ENCODE peak calls at places on chromosomes 12 and 14, in five cellular contexts. P is foreskin fibroblast, B is fibroblast of lung, L is ascending aorta, G is HL-60. Z is an unnamed sample.

GRCh38 chr14:33714527-33715222 is 236.2 kb downstream of the EGLN3 start:
- DNase-seq in G (no peak), L (no peak), P (peak), B (peak), Z (no peak)

GRCh38 chr12:109827080-109827479 is 6.1 kb downstream of the TRPV4 start:
- DNase-seq in P (no peak), L (no peak), G (no peak), B (no peak), Z (no peak)

GRCh38 chr14:91835197-91835919 is 32.0 kb downstream of the TC2N start:
- DNase-seq in G (no peak), B (no peak), L (no peak), P (no peak), Z (no peak)

GRCh38 chr12:32761716-32762115 is 6.0 kb upstream of the YARS2 start:
- DNase-seq in G (peak), P (no peak), L (no peak), B (no peak), Z (no peak)

GRCh38 chr12:111776836-111777344 is 10.2 kb downstream of the ALDH2 start:
- DNase-seq in P (no peak), B (no peak), G (no peak), L (no peak), Z (no peak)

GRCh38 chr14:99273025-99273723 is 1.2 kb upstream of the BCL11B start:
- DNase-seq in G (no peak), B (peak), P (no peak), L (peak), Z (no peak)

GRCh38 chr12:3295648-3296408 is 195.2 kb upstream of the PRMT8 start:
- DNase-seq in G (no peak), B (no peak), P (peak), L (peak), Z (no peak)

GRCh38 chr14:84003316-84003715 is 1526.6 kb upstream of the FLRT2 start:
- DNase-seq in G (no peak), B (no peak), L (no peak), P (no peak), Z (no peak)

GRCh38 chr14:71062581-71063303 is 155.5 kb downstream of the PCNX1 start:
- DNase-seq in P (no peak), G (no peak), L (no peak), B (peak), Z (no peak)

GRCh38 chr14:101039031-101039754 is 135.7 kb upstream of the RTL1 start:
- DNase-seq in P (no peak), L (no peak), G (no peak), B (no peak), Z (no peak)

GRCh38 chr14:90405755-90406154 is 8.9 kb downstream of the CALM1 start:
- DNase-seq in L (no peak), P (no peak), G (no peak), B (no peak), Z (no peak)

GRCh38 chr12:114045333-114045732 is 79.2 kb upstream of the RBM19 start:
- DNase-seq in B (no peak), P (peak), G (no peak), L (no peak), Z (no peak)

GRCh38 chr12:5088586-5089264 is 45.0 kb downstream of the KCNA5 start:
- DNase-seq in G (no peak), B (peak), L (no peak), P (peak), Z (no peak)

GRCh38 chr12:108532061-108532848 is 17.2 kb downstream of the FICD start:
- DNase-seq in P (no peak), L (no peak), G (no peak), B (no peak), Z (no peak)

GRCh38 chr12:2170376-2170775 is 117.6 kb downstream of the CACNA1C start:
- DNase-seq in P (peak), B (peak), L (peak), G (no peak), Z (peak)

GRCh38 chr12:27424631-27425230 is 21.8 kb upstream of the SMCO2 start:
- DNase-seq in G (no peak), P (peak), L (no peak), B (peak), Z (peak)

GRCh38 chr12:87317302-87317701 is 711.9 kb downstream of the C12orf50 start:
- DNase-seq in B (peak), G (no peak), L (no peak), P (no peak), Z (no peak)

GRCh38 chr12:4011597-4011996 is 138.4 kb upstream of the PARP11 start:
- DNase-seq in G (no peak), L (no peak), P (no peak), B (peak), Z (no peak)

GRCh38 chr12:108613548-108613947 is 15.7 kb upstream of the TMEM119 start:
- DNase-seq in B (no peak), L (no peak), P (no peak), G (no peak), Z (no peak)

GRCh38 chr12:3532931-3533702 is 42.1 kb downstream of the PRMT8 start:
- DNase-seq in B (no peak), P (no peak), L (no peak), G (no peak), Z (no peak)

GRCh38 chr12:95918194-95918993 is 24.0 kb downstream of the CCDC38 start:
- DNase-seq in P (peak), B (peak), L (no peak), G (peak), Z (no peak)

GRCh38 chr12:68242777-68243176 is 10.6 kb downstream of the IL22 start:
- DNase-seq in P (no peak), L (no peak), B (no peak), G (no peak), Z (no peak)

GRCh38 chr14:52014601-52015267 is 25.4 kb downstream of the RTRAF start:
- DNase-seq in B (no peak), G (peak), L (no peak), P (no peak), Z (no peak)

GRCh38 chr12:32273712-32274111 is 125.6 kb upstream of the FGD4 start:
- DNase-seq in P (no peak), G (no peak), B (no peak), L (no peak), Z (no peak)

GRCh38 chr12:119456824-119457223 is 122.3 kb downstream of the CCDC60 start:
- DNase-seq in P (no peak), L (no peak), G (no peak), B (no peak), Z (no peak)

GRCh38 chr12:94174576-94174975 is 26.2 kb downstream of the PLXNC1 start:
- DNase-seq in P (no peak), G (peak), B (no peak), L (no peak), Z (no peak)

GRCh38 chr14:69886843-69887242 is 7.6 kb downstream of the SMOC1 start:
- DNase-seq in B (peak), L (no peak), G (no peak), P (peak), Z (peak)

GRCh38 chr12:97609957-97610356 is 147.4 kb downstream of the RMST start:
- DNase-seq in G (no peak), L (no peak), B (no peak), P (no peak), Z (no peak)

GRCh38 chr12:74598819-74599218 is 61.2 kb downstream of the ATXN7L3B start:
- DNase-seq in L (no peak), G (no peak), P (no peak), B (peak), Z (no peak)

GRCh38 chr14:97788364-97788763 is 991.2 kb downstream of the VRK1 start:
- DNase-seq in L (no peak), G (no peak), B (no peak), P (no peak), Z (no peak)

GRCh38 chr12:53508534-53509199 is 1.4 kb upstream of the NPFF start:
- DNase-seq in L (peak), B (peak), G (peak), P (peak), Z (no peak)

GRCh38 chr12:94704452-94704871 is 54.1 kb upstream of the TMCC3 start:
- DNase-seq in B (peak), P (peak), L (no peak), G (no peak), Z (peak)

GRCh38 chr14:65019944-65020566 is 33.4 kb downstream of the FNTB start:
- DNase-seq in L (no peak), P (peak), B (peak), G (peak), Z (peak)

GRCh38 chr12:121800694-121801600 is 2.9 kb upstream of the SETD1B start:
- DNase-seq in B (peak), G (peak), P (peak), L (peak), Z (no peak)

GRCh38 chr12:11755311-11755930 is 105.9 kb downstream of the ETV6 start:
- DNase-seq in B (peak), L (no peak), P (no peak), G (no peak), Z (no peak)

GRCh38 chr14:104469591-104469990 is 110.0 kb upstream of the C14orf180 start:
- DNase-seq in P (no peak), G (no peak), B (no peak), L (no peak), Z (no peak)

GRCh38 chr14:95402612-95403011 is 82.9 kb upstream of the CLMN start:
- DNase-seq in B (no peak), L (no peak), P (no peak), G (no peak), Z (no peak)

DNA sequence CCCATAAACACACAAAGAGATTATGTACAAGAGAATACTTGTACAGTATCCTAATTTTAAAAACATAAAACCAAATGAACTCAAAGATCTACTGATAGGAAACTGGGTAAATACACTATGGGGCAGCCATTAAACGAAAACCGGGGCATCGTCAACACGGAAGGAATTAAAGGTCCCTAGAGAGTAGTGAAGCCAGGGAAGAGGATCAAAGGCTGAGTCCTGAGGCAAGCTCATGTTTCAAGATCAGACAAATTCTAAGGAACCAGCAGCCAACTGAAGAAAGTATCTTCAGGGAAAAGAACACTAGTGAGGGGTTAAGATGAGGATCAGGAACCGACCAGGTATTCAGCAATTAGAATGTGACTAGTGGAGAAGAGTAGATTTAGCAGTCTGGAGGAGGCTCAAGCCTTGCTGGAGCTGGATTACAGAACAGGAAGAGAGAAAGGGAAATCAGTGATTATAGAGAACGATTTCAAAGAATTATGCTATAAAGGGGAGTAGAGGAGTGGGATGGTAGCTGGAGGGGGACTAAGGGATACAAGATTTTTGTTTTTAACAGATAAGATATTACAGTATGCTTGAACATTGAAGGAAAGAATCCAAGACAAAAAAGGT is 23.7 kb downstream of the SEL1L start:
- DNase-seq in B (no peak), P (no peak), L (no peak), G (no peak), Z (no peak)
- TF ChIP-seq CTCF in B (no peak), P (no peak), L (no peak), G (no peak), Z (no peak)

GRCh38 chr14:24188251-24189058 is at the start of gene IPO4:
- DNase-seq in L (peak), B (peak), G (peak), P (peak), Z (peak)
- H3K4me3 ChIP-seq in L (peak), B (peak), G (peak), P (peak), Z (peak)

GRCh38 chr12:51839310-51839943 is 9.1 kb downstream of the FIGNL2 start:
- DNase-seq in P (no peak), G (no peak), B (no peak), L (no peak), Z (no peak)
- TF ChIP-seq CTCF in P (no peak), G (no peak), B (no peak), L (no peak), Z (no peak)

GRCh38 chr14:54625158-54625557 is 58.2 kb downstream of the SAMD4A start:
- DNase-seq in P (no peak), L (no peak), G (no peak), B (peak), Z (no peak)

GRCh38 chr14:54629635-54630360 is 62.9 kb downstream of the SAMD4A start:
- DNase-seq in L (no peak), G (no peak), B (no peak), P (no peak), Z (no peak)

GRCh38 chr14:54629183-54629582 is 62.3 kb downstream of the SAMD4A start:
- DNase-seq in L (no peak), P (no peak), G (no peak), B (no peak), Z (no peak)

GRCh38 chr14:54627325-54627717 is 60.4 kb downstream of the SAMD4A start:
- DNase-seq in P (no peak), G (no peak), B (peak), L (no peak), Z (no peak)

GRCh38 chr14:54627718-54628345 is 60.9 kb downstream of the SAMD4A start:
- DNase-seq in B (peak), G (no peak), L (peak), P (no peak), Z (no peak)
- H3K4me3 ChIP-seq in B (peak), G (no peak), L (peak), P (peak), Z (peak)

DNA sequence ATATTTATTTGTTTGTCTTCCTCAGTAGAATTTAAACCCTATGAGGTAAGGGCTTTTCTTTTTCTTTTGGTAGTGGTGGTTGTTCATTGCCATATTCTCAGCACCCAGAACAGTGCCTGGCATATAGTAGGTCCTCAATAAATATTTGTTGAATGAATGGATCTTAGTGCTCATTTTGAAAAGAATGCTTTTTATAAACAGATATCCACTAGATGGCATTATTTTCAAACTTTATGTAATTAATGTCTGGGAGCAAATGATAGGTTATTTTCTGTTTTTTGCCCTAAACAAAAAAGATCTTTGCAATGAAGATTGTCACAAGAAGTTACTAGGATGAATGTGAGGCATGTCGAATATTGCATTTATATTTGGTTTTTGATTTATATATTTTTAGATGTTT is 64.1 kb downstream of the RAD51B start:
- DNase-seq in G (no peak), L (no peak), B (peak), P (no peak), Z (no peak)
- TF ChIP-seq CTCF in G (no peak), L (peak), B (peak), P (no peak), Z (no peak)

GRCh38 chr12:65603428-65604351 is 220.6 kb upstream of the HMGA2 start:
- DNase-seq in P (peak), G (no peak), L (peak), B (peak), Z (peak)
- H3K4me3 ChIP-seq in P (peak), G (no peak), L (no peak), B (peak), Z (peak)

DNA sequence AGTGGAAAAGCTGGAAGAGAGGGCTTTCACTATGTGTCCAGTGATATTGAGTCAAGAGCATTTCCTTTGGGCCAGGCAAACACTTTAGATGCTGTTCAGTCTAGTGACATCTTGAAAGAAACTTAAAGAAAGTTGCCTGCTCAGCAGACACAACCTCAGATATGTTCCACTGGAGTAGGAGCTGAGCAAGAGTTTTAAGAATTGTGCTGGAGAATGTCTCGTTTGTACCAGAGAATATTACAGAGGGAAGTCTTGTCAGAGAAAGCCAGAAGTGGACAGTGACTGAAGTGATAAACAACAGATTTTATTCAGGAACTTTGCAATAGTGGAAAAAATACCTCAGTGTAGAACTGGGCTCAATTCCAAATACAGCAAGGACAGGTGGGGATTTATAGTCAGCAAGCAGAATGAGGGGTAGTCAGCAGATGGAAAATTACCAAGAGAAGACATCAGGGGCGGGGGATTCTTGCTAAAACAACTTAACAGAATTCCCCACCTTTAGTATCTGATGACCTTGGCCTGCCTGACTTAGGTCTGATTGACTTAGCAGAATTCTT is 18.6 kb downstream of the ZDHHC17 start:
- DNase-seq in P (no peak), L (no peak), G (no peak), B (no peak), Z (no peak)
- TF ChIP-seq CTCF in P (no peak), L (no peak), G (no peak), B (no peak), Z (no peak)

GRCh38 chr12:14239350-14239934 is 126.0 kb upstream of the ATF7IP start:
- DNase-seq in P (peak), B (peak), L (no peak), G (peak), Z (no peak)
- H3K4me3 ChIP-seq in P (no peak), B (no peak), L (peak), G (peak), Z (no peak)

Z was measured in astrocyte of the cerebellum.